ENCODE peak calls at places on chromosomes 3 and 15, in four cellular contexts. E, X, F and T are unnamed samples.

GRCh38 chr3:115790759-115791158 is 167.4 kb downstream of the GAP43 start:
- DNase-seq in E (peak; percentile 7), X (peak; percentile 38), F (no peak), T (peak; percentile 84)

GRCh38 chr3:196995027-196995426 is 26.4 kb upstream of the PIGZ start:
- DNase-seq in E (no peak), X (no peak), F (no peak), T (no peak)

GRCh38 chr3:112651076-112651475 is 10.1 kb upstream of the CCDC80 start:
- DNase-seq in E (no peak), X (no peak), F (no peak), T (no peak)

GRCh38 chr15:84645496-84645895 is 8.6 kb downstream of the WDR73 start:
- DNase-seq in E (no peak), X (no peak), F (no peak), T (no peak)

GRCh38 chr3:8324727-8325126 is 176.9 kb upstream of the LMCD1 start:
- DNase-seq in E (no peak), X (no peak), F (no peak), T (peak; percentile 27)

GRCh38 chr3:126399756-126400155 is 5.0 kb downstream of the CFAP100 start:
- DNase-seq in E (no peak), X (no peak), F (no peak), T (no peak)

GRCh38 chr3:171614318-171614967 is 154.2 kb upstream of the TNIK start:
- DNase-seq in E (peak; percentile 29), X (peak; percentile 53), F (no peak), T (peak; percentile 4)

GRCh38 chr3:24683090-24683489 is 188.4 kb upstream of the THRB start:
- DNase-seq in E (no peak), X (no peak), F (no peak), T (peak; percentile 55)

GRCh38 chr3:16048435-16049318 is 125.8 kb upstream of the GALNT15 start:
- DNase-seq in E (peak; percentile 2), X (peak; percentile 73), F (peak; percentile 24), T (peak; percentile 72)

GRCh38 chr3:16200411-16200810 is 25.9 kb downstream of the GALNT15 start:
- DNase-seq in E (no peak), X (no peak), F (no peak), T (no peak)

GRCh38 chr3:43435706-43436105 is 149.4 kb downstream of the SNRK start:
- DNase-seq in E (no peak), X (no peak), F (no peak), T (no peak)

GRCh38 chr3:184717608-184717995 is 5.7 kb upstream of the MAGEF1 start:
- DNase-seq in E (no peak), X (no peak), F (no peak), T (no peak)

GRCh38 chr15:42157381-42157780 is 945 bp upstream of the PLA2G4F start:
- DNase-seq in E (no peak), X (no peak), F (no peak), T (no peak)

GRCh38 chr3:86785381-86785780 is 205.6 kb downstream of the VGLL3 start:
- DNase-seq in E (no peak), X (no peak), F (no peak), T (no peak)

GRCh38 chr3:127256872-127257271 is 31.0 kb downstream of the PRR20G start:
- DNase-seq in E (no peak), X (no peak), F (no peak), T (no peak)

GRCh38 chr15:58146734-58147133 is 8.6 kb downstream of the AQP9 start:
- DNase-seq in E (no peak), X (no peak), F (no peak), T (no peak)

GRCh38 chr15:49187537-49188245 is 17.6 kb downstream of the GALK2 start:
- DNase-seq in E (no peak), X (no peak), F (no peak), T (no peak)

GRCh38 chr3:105614288-105615030 is 247.8 kb downstream of the ALCAM start:
- DNase-seq in E (no peak), X (peak; percentile 81), F (no peak), T (no peak)

GRCh38 chr3:24494616-24495333 is at the start of gene THRB:
- DNase-seq in E (no peak), X (peak; percentile 85), F (no peak), T (peak; percentile 56)

GRCh38 chr3:147189016-147189415 is 217.3 kb downstream of the ZIC4 start:
- DNase-seq in E (no peak), X (no peak), F (no peak), T (no peak)

GRCh38 chr3:177284383-177284881 is 87.2 kb upstream of the TBL1XR1 start:
- DNase-seq in E (peak; percentile 75), X (peak; percentile 91), F (no peak), T (peak; percentile 35)

GRCh38 chr3:170420307-170420821 is 1.7 kb downstream of the CLDN11 start:
- DNase-seq in E (no peak), X (no peak), F (no peak), T (no peak)

GRCh38 chr3:155846119-155846518 is 8.1 kb downstream of the SLC33A1 start:
- DNase-seq in E (no peak), X (no peak), F (no peak), T (no peak)

GRCh38 chr3:148366743-148367410 is 330.8 kb upstream of the AGTR1 start:
- DNase-seq in E (no peak), X (no peak), F (no peak), T (no peak)

GRCh38 chr15:67082007-67082536 is 16.7 kb downstream of the SMAD3 start:
- DNase-seq in E (no peak), X (peak; percentile 60), F (no peak), T (no peak)

GRCh38 chr3:11021611-11022011 is 29.1 kb downstream of the SLC6A1 start:
- DNase-seq in E (no peak), X (no peak), F (no peak), T (no peak)

GRCh38 chr3:149812165-149812605 is 830 bp upstream of the RNF13 start:
- DNase-seq in E (no peak), X (no peak), F (no peak), T (no peak)

GRCh38 chr3:186929186-186929585 is 1.1 kb upstream of the ST6GAL1 start:
- DNase-seq in E (no peak), X (no peak), F (no peak), T (no peak)

GRCh38 chr15:69343133-69343532 is 44.4 kb downstream of the PAQR5 start:
- DNase-seq in E (no peak), X (no peak), F (no peak), T (no peak)
- TF ChIP-seq HDAC6 in E (no peak), X (no peak), F (no peak), T (no peak)

GRCh38 chr3:121648219-121648958 is 12.3 kb downstream of the HCLS1 start:
- DNase-seq in E (no peak), X (no peak), F (no peak), T (no peak)
- TF ChIP-seq HDAC6 in E (no peak), X (no peak), F (no peak), T (no peak)

DNA sequence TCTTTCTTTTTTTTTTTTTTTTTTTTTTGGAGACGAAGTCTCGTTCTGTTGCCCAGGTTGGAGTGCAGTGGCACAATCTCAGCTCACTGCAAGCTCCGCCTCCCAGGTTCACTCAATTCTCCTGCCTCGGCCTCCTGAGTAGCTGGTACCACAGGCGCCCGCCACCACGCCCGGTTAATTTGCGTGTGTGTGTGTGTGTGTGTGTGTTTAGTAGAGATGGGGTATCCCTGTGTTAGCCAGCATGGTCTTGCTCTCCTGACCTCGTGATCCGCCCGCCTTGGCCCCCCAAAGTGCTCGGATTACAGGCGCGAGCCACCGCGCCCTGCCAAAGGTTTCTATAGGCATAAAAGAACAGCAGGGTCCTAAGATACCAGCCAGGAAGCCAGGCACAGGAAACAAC is 261.0 kb upstream of the CCDC54 start:
- DNase-seq in E (no peak), X (no peak), F (no peak), T (no peak)
- TF ChIP-seq HDAC6 in E (no peak), X (no peak), F (no peak), T (no peak)

DNA sequence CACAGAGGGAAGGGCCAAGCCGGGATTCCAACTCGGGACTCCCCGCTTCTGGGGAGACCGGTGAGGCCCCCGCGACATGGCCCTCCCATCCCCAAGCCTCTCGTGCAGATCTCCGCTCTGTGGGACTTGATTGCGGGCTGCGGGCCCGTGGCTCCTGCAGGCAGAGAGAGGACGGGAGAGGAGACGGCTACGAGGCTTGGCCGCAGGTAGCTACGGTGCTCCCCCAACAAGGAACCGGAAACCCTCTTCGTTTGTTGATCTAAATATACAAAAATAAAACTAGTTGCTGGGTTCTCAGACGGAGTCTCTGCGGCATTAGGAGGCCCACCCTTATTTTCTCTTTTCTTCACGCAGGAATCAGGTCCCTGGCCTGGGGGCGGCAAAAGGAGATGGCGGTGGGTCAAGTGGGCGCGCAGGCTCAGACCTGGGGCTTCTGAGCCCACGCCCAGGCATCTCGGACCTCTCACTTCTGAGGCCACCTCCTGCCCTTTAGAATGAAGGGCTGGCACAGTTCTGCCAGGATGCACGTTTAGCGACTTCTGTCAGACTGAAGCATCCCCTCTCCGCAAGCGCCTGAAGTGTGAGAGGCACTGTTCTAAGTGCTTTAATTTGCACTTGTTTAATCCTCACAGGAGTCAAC is 10.9 kb downstream of the GNB5 start:
- DNase-seq in E (no peak), X (no peak), F (no peak), T (no peak)
- TF ChIP-seq HDAC6 in E (no peak), X (no peak), F (no peak), T (no peak)

GRCh38 chr3:31041161-31041978 is 146.9 kb upstream of the GADL1 start:
- DNase-seq in E (peak; percentile 44), X (no peak), F (no peak), T (peak; percentile 25)
- TF ChIP-seq HDAC6 in E (no peak), X (no peak), F (no peak), T (no peak)

GRCh38 chr3:25913179-25913578 is 123.3 kb downstream of the OXSM start:
- DNase-seq in E (no peak), X (no peak), F (no peak), T (no peak)

GRCh38 chr3:25915673-25916072 is 125.8 kb downstream of the OXSM start:
- DNase-seq in E (no peak), X (no peak), F (no peak), T (no peak)

GRCh38 chr3:25910997-25911396 is 121.1 kb downstream of the OXSM start:
- DNase-seq in E (no peak), X (peak; percentile 66), F (no peak), T (peak; percentile 12)

GRCh38 chr3:25911525-25912295 is 121.8 kb downstream of the OXSM start:
- DNase-seq in E (no peak), X (no peak), F (no peak), T (no peak)

GRCh38 chr3:25916286-25916685 is 126.4 kb downstream of the OXSM start:
- DNase-seq in E (no peak), X (no peak), F (no peak), T (no peak)
- TF ChIP-seq HDAC6 in E (no peak), X (no peak), F (no peak), T (no peak)